ENCODE peak calls at places on chromosome 11, in eight cellular contexts. E, W, J, I, X, Y, A and D are unnamed samples.
A peak's percentile ranks its signal among the peaks of the same experiment; 100 is the strongest.

GRCh38 chr11:100738701-100739100 is 51.6 kb downstream of the ARHGAP42 start:
- DNase-seq in E (no peak), W (no peak), J (no peak), I (no peak), X (no peak), Y (no peak), A (no peak), D (peak; percentile 8)

GRCh38 chr11:16979708-16980622 is 34.2 kb downstream of the PLEKHA7 start:
- DNase-seq in E (no peak), W (no peak), J (no peak), I (no peak), X (no peak), Y (no peak), A (no peak), D (peak; percentile 15)

GRCh38 chr11:116927163-116927772 is 89.8 kb upstream of the APOA1 start:
- DNase-seq in E (peak; percentile 88), W (no peak), J (peak; percentile 18), I (no peak), X (no peak), Y (peak; percentile 23), A (no peak), D (no peak)

GRCh38 chr11:106001304-106002012 is 20.6 kb downstream of the MSANTD4 start:
- DNase-seq in E (no peak), W (no peak), J (no peak), I (peak; percentile 12), X (no peak), Y (no peak), A (no peak), D (no peak)

GRCh38 chr11:46918087-46918751 is at the start of gene LRP4:
- DNase-seq in E (peak; percentile 70), W (no peak), J (peak; percentile 17), I (peak; percentile 24), X (peak; percentile 78), Y (peak; percentile 81), A (peak; percentile 73), D (no peak)

GRCh38 chr11:43920598-43921419 is 21.6 kb upstream of the C11orf96 start:
- DNase-seq in E (no peak), W (no peak), J (no peak), I (peak; percentile 100), X (no peak), Y (no peak), A (peak; percentile 79), D (peak; percentile 94)

GRCh38 chr11:120133216-120134105 is 4.5 kb downstream of the TRIM29 start:
- DNase-seq in E (no peak), W (no peak), J (no peak), I (no peak), X (peak; percentile 39), Y (peak; percentile 37), A (no peak), D (peak; percentile 15)

GRCh38 chr11:61917357-61918109 is at the start of gene RAB3IL1:
- DNase-seq in E (no peak), W (no peak), J (no peak), I (peak; percentile 18), X (peak; percentile 90), Y (peak; percentile 89), A (peak; percentile 82), D (peak; percentile 66)

GRCh38 chr11:46330154-46330886 is 16.9 kb upstream of the DGKZ start:
- DNase-seq in E (no peak), W (no peak), J (no peak), I (no peak), X (no peak), Y (no peak), A (no peak), D (no peak)

GRCh38 chr11:64246874-64247728 is at the start of gene PPP1R14B:
- DNase-seq in E (peak; percentile 85), W (no peak), J (peak; percentile 68), I (peak; percentile 85), X (peak; percentile 96), Y (peak; percentile 94), A (peak; percentile 94), D (peak; percentile 97)

GRCh38 chr11:106172389-106172991 is 95.0 kb downstream of the AASDHPPT start:
- DNase-seq in E (no peak), W (no peak), J (no peak), I (no peak), X (no peak), Y (no peak), A (no peak), D (no peak)

GRCh38 chr11:69260622-69261021 is 33.3 kb upstream of the MYEOV start:
- DNase-seq in E (no peak), W (no peak), J (no peak), I (peak; percentile 27), X (no peak), Y (no peak), A (no peak), D (no peak)

GRCh38 chr11:57321996-57322880 is 2.5 kb downstream of the TNKS1BP1 start:
- DNase-seq in E (no peak), W (no peak), J (no peak), I (peak; percentile 98), X (peak; percentile 98), Y (peak; percentile 62), A (peak; percentile 94), D (peak; percentile 94)

GRCh38 chr11:57321388-57321995 is 3.3 kb downstream of the TNKS1BP1 start:
- DNase-seq in E (no peak), W (no peak), J (no peak), I (no peak), X (no peak), Y (no peak), A (peak; percentile 63), D (no peak)

GRCh38 chr11:57320719-57321387 is 3.9 kb downstream of the TNKS1BP1 start:
- DNase-seq in E (no peak), W (no peak), J (no peak), I (no peak), X (peak; percentile 49), Y (no peak), A (peak; percentile 48), D (no peak)

GRCh38 chr11:57318178-57318577 is 6.6 kb downstream of the TNKS1BP1 start:
- DNase-seq in E (no peak), W (no peak), J (no peak), I (peak; percentile 36), X (peak; percentile 63), Y (no peak), A (peak; percentile 74), D (no peak)

GRCh38 chr11:57320067-57320718 is 4.6 kb downstream of the TNKS1BP1 start:
- DNase-seq in E (no peak), W (no peak), J (no peak), I (no peak), X (peak; percentile 76), Y (no peak), A (peak; percentile 53), D (no peak)
- H3K4me1 ChIP-seq in E (peaks cover 12% of the 10 kb centered on the region), W (peaks cover 22% of the 10 kb centered on the region), J (peaks cover 28% of the 10 kb centered on the region), I (peaks cover 47% of the 10 kb centered on the region), X (peaks cover 21% of the 10 kb centered on the region), Y (peaks cover 36% of the 10 kb centered on the region), A (peaks cover 64% of the 10 kb centered on the region), D (peaks cover 49% of the 10 kb centered on the region)

GRCh38 chr11:58741127-58741526 is 9.4 kb upstream of the GLYAT start:
- DNase-seq in E (no peak), W (no peak), J (no peak), I (no peak), X (no peak), Y (no peak), A (no peak), D (no peak)

GRCh38 chr11:58739725-58740430 is 8.1 kb upstream of the GLYAT start:
- DNase-seq in E (no peak), W (no peak), J (no peak), I (peak; percentile 69), X (no peak), Y (no peak), A (no peak), D (peak; percentile 2)

GRCh38 chr11:58740447-58740846 is 8.7 kb upstream of the GLYAT start:
- DNase-seq in E (no peak), W (no peak), J (no peak), I (no peak), X (no peak), Y (no peak), A (no peak), D (no peak)

GRCh38 chr11:58742981-58743880 is 11.5 kb upstream of the GLYAT start:
- DNase-seq in E (peak; percentile 4), W (no peak), J (no peak), I (no peak), X (no peak), Y (no peak), A (no peak), D (no peak)

DNA sequence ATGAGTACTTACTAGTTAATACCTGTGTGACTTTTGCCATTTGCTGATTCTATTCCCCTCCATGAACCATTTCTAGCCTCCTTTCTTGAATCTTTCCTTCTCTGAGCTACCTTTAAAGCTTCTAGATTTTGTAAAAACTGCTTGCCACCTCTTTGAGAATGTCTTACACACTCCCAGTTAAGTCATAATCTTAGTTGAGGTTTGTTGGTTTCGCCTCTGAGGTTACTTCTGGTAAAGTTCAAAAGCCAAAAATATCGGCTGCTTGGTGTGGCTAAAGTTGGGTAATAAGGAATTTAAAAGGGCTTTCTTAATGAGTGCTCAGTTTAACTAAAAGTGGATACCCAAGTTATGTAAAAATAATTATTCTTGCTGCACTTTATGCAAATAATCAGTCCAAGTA is 10.4 kb upstream of the GLYAT start:
- DNase-seq in E (no peak), W (no peak), J (no peak), I (no peak), X (no peak), Y (no peak), A (no peak), D (no peak)
- H3K9me3 ChIP-seq in E (no peaks in the 10 kb centered on the region), W (peaks cover 51% of the 10 kb centered on the region), J (no peaks in the 10 kb centered on the region), I (no peaks in the 10 kb centered on the region), X (peaks cover 6% of the 10 kb centered on the region), Y (no peaks in the 10 kb centered on the region), A (no peaks in the 10 kb centered on the region), D (no peaks in the 10 kb centered on the region)

DNA sequence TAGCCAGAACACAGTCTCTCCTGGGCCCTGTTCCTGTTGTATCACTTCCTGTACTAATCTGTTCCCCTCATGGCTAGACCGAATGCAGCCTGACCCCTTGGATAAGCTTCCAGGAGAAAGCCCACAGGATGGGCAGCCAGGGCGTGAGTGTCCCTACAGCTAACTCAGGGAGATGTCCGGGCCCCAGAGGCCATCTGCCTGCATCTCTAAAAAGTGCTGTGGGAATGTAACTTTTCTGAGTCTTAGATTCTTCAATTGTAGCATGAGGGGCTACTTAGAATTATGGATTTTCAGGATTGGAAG is 7.7 kb upstream of the MALAT1 start:
- DNase-seq in E (no peak), W (no peak), J (no peak), I (peak; percentile 27), X (peak; percentile 68), Y (no peak), A (no peak), D (no peak)
- H3K27ac ChIP-seq in E (peak overlapping the region; percentile 81), W (no peak overlapping the region), J (no peak overlapping the region), I (peak overlapping the region; percentile 100), X (peak overlapping the region; percentile 99), Y (peak overlapping the region; percentile 100), A (peak overlapping the region; percentile 99), D (peak overlapping the region; percentile 92)

DNA sequence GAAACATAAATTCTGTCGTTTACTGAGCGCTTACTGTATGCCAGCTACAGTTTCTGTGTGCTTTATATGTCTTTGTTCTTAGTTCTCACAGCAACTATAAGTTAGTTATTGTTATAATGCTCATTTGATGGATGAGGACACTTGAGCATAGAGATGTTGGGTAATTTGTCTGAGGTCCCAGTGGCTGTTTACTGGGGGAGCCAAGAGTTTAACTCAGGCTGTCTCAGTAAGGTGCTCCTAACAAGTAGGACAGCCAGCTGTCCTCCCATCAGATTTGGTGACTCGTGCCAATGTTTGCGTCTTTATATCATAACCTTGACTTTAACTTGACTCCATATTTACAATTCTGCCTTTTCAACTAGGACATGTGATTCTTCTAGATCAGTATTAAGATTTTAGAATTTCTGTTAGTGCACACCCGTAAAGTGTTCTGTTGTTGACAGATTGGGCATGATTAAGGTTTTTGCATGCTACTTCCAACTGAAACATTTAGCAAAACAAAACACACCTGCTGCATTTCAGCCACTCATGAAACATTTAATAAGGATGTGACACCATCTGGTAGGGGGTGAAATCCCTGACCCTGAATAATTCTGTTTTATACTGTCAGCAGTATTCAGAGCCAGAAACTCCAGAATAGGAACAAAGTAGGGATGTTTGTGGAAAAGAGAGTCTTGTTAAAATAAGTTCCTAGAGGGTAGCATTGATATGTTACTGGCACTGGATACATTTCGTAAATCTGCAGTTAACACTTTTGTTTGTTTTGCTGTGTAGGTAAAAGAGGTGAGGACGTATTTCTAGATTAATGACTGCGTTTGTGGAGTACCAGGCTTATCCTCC is 1.9 kb downstream of the REXO2 start:
- DNase-seq in E (peak; percentile 5), W (no peak), J (no peak), I (no peak), X (no peak), Y (no peak), A (no peak), D (no peak)
- H3K4me1 ChIP-seq in E (peaks cover 21% of the 10 kb centered on the region), W (peaks cover 12% of the 10 kb centered on the region), J (peaks cover 16% of the 10 kb centered on the region), I (peaks cover 2% of the 10 kb centered on the region), X (peaks cover 25% of the 10 kb centered on the region), Y (peaks cover 23% of the 10 kb centered on the region), A (peaks cover 23% of the 10 kb centered on the region), D (peaks cover 20% of the 10 kb centered on the region)